ENCODE peak calls at places on chromosome 21, in seven cellular contexts. R is heart right ventricle, M is prostate gland, D is IMR-90, O is heart left ventricle, E is HepG2, A is Panc1. Y is an unnamed sample. For H3K27me3, the result is how much of the 10 kb centered on the place peaks cover.

GRCh38 chr21:31343680-31344480 is at the start of gene TIAM1:
- DNase-seq in D (peak), R (peak), O (peak), M (peak), E (no peak), A (no peak), Y (peak)

GRCh38 chr21:42400525-42400924 is 3.2 kb upstream of the UBASH3A start:
- DNase-seq in M (no peak), O (no peak), R (no peak), D (peak), E (no peak), A (no peak), Y (peak)

GRCh38 chr21:32545948-32546441 is 39.3 kb downstream of the TCP10L start:
- DNase-seq in O (no peak), A (no peak), E (no peak), D (peak), R (no peak), M (no peak), Y (peak)

GRCh38 chr21:31992391-31992790 is 119.6 kb downstream of the HUNK start:
- DNase-seq in O (no peak), A (no peak), M (no peak), R (no peak), D (no peak), E (no peak), Y (no peak)

GRCh38 chr21:38330671-38331070 is 73.9 kb downstream of the KCNJ15 start:
- DNase-seq in A (no peak), O (no peak), R (no peak), M (no peak), D (no peak), E (no peak), Y (no peak)

GRCh38 chr21:37808261-37808660 is 108.0 kb downstream of the KCNJ6 start:
- DNase-seq in A (no peak), O (no peak), D (no peak), E (no peak), M (no peak), R (no peak), Y (no peak)

GRCh38 chr21:42193131-42193671 is 25.7 kb upstream of the ABCG1 start:
- DNase-seq in E (no peak), M (no peak), O (no peak), D (no peak), R (no peak), A (no peak), Y (no peak)

GRCh38 chr21:15283789-15284188 is 219.0 kb upstream of the NRIP1 start:
- DNase-seq in O (no peak), E (no peak), M (no peak), A (no peak), R (no peak), D (no peak), Y (no peak)

GRCh38 chr21:38869946-38870345 is 64.2 kb downstream of the ETS2 start:
- DNase-seq in A (no peak), M (no peak), E (peak), R (no peak), O (no peak), D (peak), Y (peak)

GRCh38 chr21:42746593-42747266 is 93.3 kb downstream of the PDE9A start:
- DNase-seq in E (no peak), R (no peak), A (no peak), M (no peak), D (no peak), O (peak), Y (no peak)

GRCh38 chr21:43648171-43648570 is 11.1 kb downstream of the HSF2BP start:
- DNase-seq in E (no peak), O (no peak), R (no peak), D (no peak), A (no peak), M (no peak), Y (no peak)

GRCh38 chr21:21230672-21231071 is 232.5 kb downstream of the NCAM2 start:
- DNase-seq in E (no peak), A (no peak), O (no peak), D (peak), M (no peak), R (no peak), Y (peak)

GRCh38 chr21:34886554-34887385 is 162.3 kb downstream of the RUNX1 start:
- DNase-seq in M (no peak), D (no peak), A (no peak), O (peak), R (peak), E (no peak), Y (no peak)

GRCh38 chr21:32592929-32593502 is 7.7 kb upstream of the TCP10L start:
- DNase-seq in D (no peak), O (no peak), M (no peak), R (no peak), E (peak), A (no peak), Y (no peak)

GRCh38 chr21:42731264-42732032 is 78.0 kb downstream of the PDE9A start:
- DNase-seq in M (peak), O (no peak), R (no peak), D (no peak), A (no peak), E (no peak), Y (peak)

GRCh38 chr21:14620152-14620551 is 74.0 kb upstream of the SAMSN1 start:
- DNase-seq in M (no peak), A (no peak), R (no peak), D (no peak), E (no peak), O (no peak), Y (no peak)

DNA sequence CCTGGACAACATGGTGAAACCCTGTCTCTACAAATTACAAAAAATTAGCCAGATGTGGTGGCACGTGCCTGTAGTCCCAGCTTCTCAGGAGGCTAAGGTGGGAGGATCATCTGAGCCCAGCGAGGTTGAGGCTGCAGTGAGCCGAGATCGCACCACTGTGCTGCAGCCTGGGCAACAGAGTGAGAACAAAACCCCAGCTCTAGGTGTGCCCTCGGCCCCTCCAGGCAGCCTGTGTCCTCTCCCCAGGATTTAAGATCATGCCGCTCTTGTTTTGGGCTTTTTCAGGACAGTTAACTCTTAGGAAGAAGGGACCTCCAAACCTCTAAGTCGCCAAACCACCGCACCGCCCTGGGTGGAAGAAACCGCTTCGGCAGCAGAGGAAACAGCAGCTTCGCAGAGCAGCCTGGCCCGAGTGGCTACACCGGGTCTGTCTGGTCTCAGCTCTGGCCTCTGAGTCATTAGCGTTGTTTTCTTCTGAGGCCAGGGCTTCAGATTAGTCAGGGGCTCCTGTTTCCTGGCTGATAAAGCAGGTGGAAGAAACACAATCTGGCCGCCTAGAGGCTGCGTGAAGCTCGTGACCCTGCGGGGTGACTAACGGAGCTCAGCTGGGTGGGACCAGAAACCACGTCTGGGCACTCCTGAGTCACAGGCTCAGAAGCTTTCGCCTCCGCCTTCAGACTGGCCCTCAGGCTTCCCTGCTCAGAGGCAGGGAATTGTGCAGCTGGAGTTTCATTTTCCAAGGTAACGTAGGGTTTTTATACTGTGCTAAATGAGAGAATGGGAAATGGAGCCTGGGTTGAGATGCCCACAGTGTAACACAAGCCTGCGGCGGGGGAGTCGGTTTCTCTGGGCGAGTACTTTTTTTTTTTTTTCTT is 44.7 kb downstream of the CHAF1B start:
- DNase-seq in M (peak), R (peak), A (peak), D (peak), O (peak), E (peak), Y (peak)
- H3K4me3 ChIP-seq in M (no peak), R (peak), A (peak), D (peak), O (peak), E (peak), Y (peak)

DNA sequence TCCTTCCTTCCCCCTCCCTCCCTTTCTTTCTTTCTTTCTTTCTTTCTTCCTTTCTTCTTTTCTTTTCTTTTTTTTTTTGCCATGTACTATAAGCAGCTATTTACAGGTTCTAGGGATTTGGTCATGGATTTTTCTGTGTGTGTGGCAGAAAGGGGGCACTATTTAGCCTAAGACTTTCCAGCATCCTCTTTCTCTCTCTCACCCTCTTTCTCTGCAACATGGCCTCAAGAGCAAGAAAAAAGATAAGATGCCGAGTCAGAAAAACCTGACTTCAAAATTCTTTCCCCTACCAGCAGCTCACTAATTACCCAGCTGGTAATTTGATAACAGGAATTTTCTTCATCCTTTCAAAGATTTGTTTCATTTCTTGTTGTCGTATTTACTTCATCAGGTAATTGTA is 458.3 kb upstream of the ADAMTS5 start:
- DNase-seq in A (no peak), E (no peak), O (no peak), D (no peak), R (no peak), M (no peak), Y (peak)
- TF ChIP-seq CTCF in A (no peak), E (no peak), O (no peak), D (no peak), R (no peak), M (no peak), Y (peak)

GRCh38 chr21:36688324-36688723 is 10.6 kb upstream of the SIM2 start:
- DNase-seq in A (no peak), O (no peak), D (no peak), R (no peak), M (no peak), E (no peak), Y (no peak)
- H3K27me3 ChIP-seq in A (under half), O (half or more), D (half or more), R (under half), M (under half), E (half or more), Y (under half)

DNA sequence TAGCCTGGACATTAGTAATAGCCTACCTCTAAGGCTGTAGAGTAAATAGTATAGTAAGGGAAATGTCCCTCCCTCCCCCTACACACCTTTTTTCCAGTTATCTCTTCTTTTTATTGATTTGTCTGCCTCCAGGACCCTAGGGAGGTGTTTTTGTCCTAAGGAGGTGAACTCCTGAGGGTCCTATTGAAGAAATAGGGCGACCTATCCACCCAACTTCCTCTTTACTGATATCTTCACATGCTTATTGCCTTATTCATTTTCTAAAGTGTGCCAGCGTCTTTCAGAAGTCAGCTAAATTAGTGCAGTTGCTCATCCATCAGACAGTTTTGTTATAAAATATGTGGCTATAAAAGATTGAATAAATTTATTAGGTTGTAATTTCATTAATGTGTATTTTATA is 5.9 kb downstream of the BACH1 start:
- DNase-seq in D (no peak), E (no peak), M (no peak), O (no peak), R (no peak), A (no peak), Y (no peak)
- H3K4me3 ChIP-seq in D (no peak), E (no peak), M (no peak), O (no peak), R (no peak), A (no peak), Y (no peak)

GRCh38 chr21:44711327-44712202 is at the start of gene TSPEAR:
- DNase-seq in M (no peak), O (no peak), E (no peak), A (no peak), R (no peak), D (no peak), Y (no peak)
- TF ChIP-seq CTCF in M (no peak), O (no peak), E (no peak), A (no peak), R (no peak), D (no peak), Y (no peak)

DNA sequence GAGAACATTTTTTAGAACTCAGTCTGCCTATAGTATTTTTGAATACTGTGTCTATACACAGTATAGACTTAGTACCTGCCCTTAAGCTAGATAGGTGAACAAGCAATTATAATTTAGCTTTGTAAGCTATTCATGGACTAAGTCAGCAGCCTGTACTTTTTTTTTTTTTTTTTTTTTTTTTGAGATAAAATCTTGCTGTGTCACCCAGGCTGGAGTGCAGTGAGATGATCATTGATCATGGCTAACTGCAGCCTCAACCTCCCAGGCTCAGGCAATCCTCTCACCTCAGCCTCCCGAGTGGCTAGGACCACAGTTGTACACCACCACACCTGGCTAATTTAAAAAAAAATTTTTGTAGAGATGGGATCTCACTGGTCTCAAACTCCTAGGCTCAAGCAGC is 17.2 kb downstream of the ITSN1 start:
- DNase-seq in A (no peak), O (no peak), D (no peak), M (no peak), R (no peak), E (no peak), Y (no peak)
- H3K27me3 ChIP-seq in A (under half), O (under half), D (under half), M (under half), R (under half), E (under half), Y (under half)

DNA sequence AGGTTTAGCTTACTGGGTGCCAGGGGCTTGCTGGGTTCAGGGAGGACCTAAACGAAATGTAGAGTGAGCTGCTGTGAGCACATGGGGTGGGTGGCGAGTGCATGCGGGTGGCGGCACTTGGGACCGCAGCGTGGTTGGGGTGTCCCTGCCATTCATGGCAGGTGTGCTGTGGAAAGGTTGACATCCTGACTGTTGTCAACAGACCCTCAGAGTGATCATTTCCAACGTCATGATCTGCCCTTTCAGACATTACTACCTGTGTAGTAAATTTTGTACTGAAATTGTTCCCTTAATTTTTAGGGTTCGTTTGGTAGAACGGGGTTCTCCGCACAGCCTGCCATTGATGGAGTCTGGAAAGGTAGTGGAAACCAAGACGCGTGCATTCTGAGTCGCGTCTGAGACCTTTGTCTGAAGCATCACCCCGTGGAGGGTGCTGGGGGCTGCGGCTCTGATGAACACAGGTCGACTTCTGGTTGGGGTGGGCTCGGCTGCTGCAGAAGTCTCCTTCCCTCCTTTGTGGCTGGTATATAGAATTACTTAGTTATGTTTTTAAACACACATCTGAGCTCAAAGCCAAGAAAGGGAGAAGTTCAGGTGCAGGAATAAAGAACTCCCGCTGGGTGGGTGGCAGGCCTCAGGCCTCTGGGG is 43.3 kb downstream of the S100B start:
- DNase-seq in E (no peak), O (no peak), M (no peak), D (no peak), R (no peak), A (no peak), Y (no peak)
- H3K4me3 ChIP-seq in E (no peak), O (no peak), M (no peak), D (no peak), R (no peak), A (no peak), Y (no peak)

DNA sequence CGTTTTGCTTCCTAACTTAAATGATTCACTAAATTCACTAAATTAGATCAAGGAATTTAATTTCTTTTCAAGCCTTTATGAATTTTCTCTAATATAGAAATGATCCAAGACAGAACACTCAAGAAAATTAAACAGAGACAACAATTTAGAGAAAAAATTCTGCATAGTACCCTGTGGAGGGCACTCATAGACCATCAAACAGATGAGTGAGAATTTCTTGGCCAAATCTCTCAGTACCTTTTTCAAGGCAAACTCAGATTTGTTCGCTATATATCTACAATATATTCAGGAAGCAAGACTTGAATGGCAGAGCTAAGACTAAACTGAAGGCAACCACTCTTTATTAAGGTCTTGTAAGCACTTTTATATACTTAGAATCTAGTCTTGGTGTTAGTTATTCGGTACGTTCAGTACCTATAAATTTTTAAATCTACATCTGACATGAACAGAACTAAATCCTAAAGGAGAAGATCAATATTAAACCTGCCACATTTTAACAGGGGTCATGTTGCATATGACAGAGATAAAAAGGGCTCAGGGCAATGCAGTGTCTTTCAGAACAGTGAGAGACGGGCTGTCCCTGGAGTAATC is 118.7 kb upstream of the TMPRSS15 start:
- DNase-seq in O (no peak), A (no peak), M (no peak), D (no peak), R (no peak), E (no peak), Y (no peak)
- TF ChIP-seq CTCF in O (no peak), A (no peak), M (no peak), D (no peak), R (peak), E (no peak), Y (no peak)

DNA sequence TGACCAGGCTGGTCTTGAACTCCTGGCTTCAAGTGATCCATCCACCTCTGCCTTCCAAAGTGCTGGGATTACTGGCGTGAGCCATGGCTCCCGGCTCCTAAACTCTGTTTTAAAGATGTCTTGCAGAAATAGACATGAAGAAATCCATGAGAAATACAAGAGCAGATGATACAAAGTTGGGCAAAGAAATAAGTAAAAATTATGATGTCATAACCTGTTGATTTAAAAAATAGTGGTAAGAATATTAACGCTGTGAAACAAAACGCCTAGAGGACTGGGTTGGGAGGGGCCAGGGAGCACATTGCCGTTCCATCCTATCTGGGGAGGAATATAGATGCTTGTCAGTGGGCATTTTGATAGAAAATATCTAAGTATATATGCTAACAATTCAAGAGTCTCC is 1.2 kb upstream of the ITGB2 start:
- DNase-seq in E (no peak), A (no peak), M (no peak), O (no peak), D (no peak), R (no peak), Y (no peak)
- H3K27me3 ChIP-seq in E (under half), A (under half), M (under half), O (under half), D (half or more), R (under half), Y (under half)

Y was measured in bronchial epithelial cell.